ENCODE peak calls at places on chromosome 18, in five cellular contexts. T is fibroblast of lung, D is heart right ventricle, G is mucosa of descending colon, L is A549. S is an unnamed sample.

GRCh38 chr18:76494181-76494540 is 881 bp downstream of the ZNF516 start:
- DNase-seq in T (peak; percentile 45), D (no peak), G (peak; percentile 67), L (peak; percentile 21), S (peak; percentile 72)

GRCh38 chr18:32810314-32810713 is 37.5 kb upstream of the KLHL14 start:
- DNase-seq in T (no peak), D (no peak), G (no peak), L (no peak), S (no peak)

GRCh38 chr18:70322928-70323327 is 34.1 kb downstream of the SOCS6 start:
- DNase-seq in T (peak; percentile 78), D (no peak), G (no peak), L (peak; percentile 19), S (no peak)

GRCh38 chr18:59696311-59697235 is 650 bp downstream of the CCBE1 start:
- DNase-seq in T (peak; percentile 67), D (no peak), G (peak; percentile 36), L (no peak), S (peak; percentile 39)

GRCh38 chr18:75089748-75090327 is 119.1 kb downstream of the PTGR3 start:
- DNase-seq in T (no peak), D (no peak), G (no peak), L (no peak), S (no peak)

GRCh38 chr18:69469444-69469919 is 68.8 kb downstream of the DOK6 start:
- DNase-seq in T (no peak), D (no peak), G (no peak), L (peak; percentile 21), S (peak; percentile 43)

GRCh38 chr18:63322908-63323634 is 3.5 kb upstream of the BCL2 start:
- DNase-seq in T (peak; percentile 56), D (peak; percentile 74), G (no peak), L (peak; percentile 39), S (peak; percentile 32)

GRCh38 chr18:8501044-8501443 is 108.2 kb upstream of the RAB12 start:
- DNase-seq in T (no peak), D (no peak), G (no peak), L (no peak), S (no peak)

GRCh38 chr18:54086046-54086802 is 138.2 kb downstream of the MBD2 start:
- DNase-seq in T (no peak), D (no peak), G (no peak), L (no peak), S (no peak)

GRCh38 chr18:55579471-55579870 is 8.5 kb downstream of the TCF4 start:
- DNase-seq in T (no peak), D (no peak), G (no peak), L (no peak), S (no peak)

GRCh38 chr18:76484749-76485387 is 10.2 kb downstream of the ZNF516 start:
- DNase-seq in T (no peak), D (no peak), G (no peak), L (no peak), S (no peak)

GRCh38 chr18:26545335-26545734 is 3.0 kb downstream of the KCTD1 start:
- DNase-seq in T (no peak), D (no peak), G (no peak), L (no peak), S (no peak)

GRCh38 chr18:29892960-29893558 is 1149.5 kb downstream of the DSC3 start:
- DNase-seq in T (peak; percentile 2), D (no peak), G (no peak), L (no peak), S (no peak)

GRCh38 chr18:23662309-23663263 is at the start of gene ANKRD29:
- DNase-seq in T (peak; percentile 50), D (peak; percentile 32), G (peak; percentile 67), L (peak; percentile 58), S (peak; percentile 44)

GRCh38 chr18:75462178-75462832 is 34.8 kb upstream of the SMIM21 start:
- DNase-seq in T (no peak), D (peak; percentile 23), G (no peak), L (no peak), S (no peak)

GRCh38 chr18:32695534-32695933 is 77.3 kb downstream of the KLHL14 start:
- DNase-seq in T (no peak), D (no peak), G (no peak), L (no peak), S (no peak)

GRCh38 chr18:44764863-44765262 is 84.2 kb downstream of the SETBP1 start:
- DNase-seq in T (no peak), D (no peak), G (no peak), L (no peak), S (no peak)

GRCh38 chr18:24370120-24370519 is 27.5 kb downstream of the OSBPL1A start:
- DNase-seq in T (no peak), D (no peak), G (no peak), L (no peak), S (no peak)

GRCh38 chr18:12651651-12652050 is 6.3 kb downstream of the SPIRE1 start:
- DNase-seq in T (no peak), D (no peak), G (no peak), L (no peak), S (no peak)

GRCh38 chr18:9419956-9420631 is 55.2 kb upstream of the RALBP1 start:
- DNase-seq in T (peak; percentile 60), D (no peak), G (no peak), L (no peak), S (no peak)

GRCh38 chr18:9025104-9025838 is 77.2 kb upstream of the NDUFV2 start:
- DNase-seq in T (peak; percentile 78), D (no peak), G (no peak), L (peak; percentile 58), S (no peak)

GRCh38 chr18:74558096-74558495 is 23.8 kb downstream of the CNDP1 start:
- DNase-seq in T (no peak), D (no peak), G (no peak), L (no peak), S (no peak)

GRCh38 chr18:13568443-13569392 is 157.6 kb downstream of the FAM210A start:
- DNase-seq in T (no peak), D (no peak), G (no peak), L (no peak), S (no peak)

GRCh38 chr18:56139792-56140254 is 498.6 kb downstream of the TXNL1 start:
- DNase-seq in T (peak; percentile 96), D (no peak), G (no peak), L (no peak), S (no peak)

GRCh38 chr18:75697493-75697892 is 270.0 kb upstream of the SMIM21 start:
- DNase-seq in T (no peak), D (no peak), G (no peak), L (no peak), S (no peak)

GRCh38 chr18:59839241-59839640 is 60.6 kb upstream of the PMAIP1 start:
- DNase-seq in T (no peak), D (no peak), G (no peak), L (no peak), S (no peak)

GRCh38 chr18:6406075-6406909 is 8.4 kb downstream of the L3MBTL4 start:
- DNase-seq in T (peak; percentile 7), D (no peak), G (no peak), L (no peak), S (no peak)

GRCh38 chr18:6405237-6406074 is 9.3 kb downstream of the L3MBTL4 start:
- DNase-seq in T (peak; percentile 23), D (no peak), G (no peak), L (no peak), S (no peak)

GRCh38 chr18:6404834-6405233 is 9.9 kb downstream of the L3MBTL4 start:
- DNase-seq in T (no peak), D (no peak), G (no peak), L (no peak), S (no peak)

GRCh38 chr18:6397931-6398566 is 16.7 kb downstream of the L3MBTL4 start:
- DNase-seq in T (no peak), D (no peak), G (no peak), L (no peak), S (no peak)

GRCh38 chr18:6401687-6402086 is 13.0 kb downstream of the L3MBTL4 start:
- DNase-seq in T (no peak), D (no peak), G (no peak), L (no peak), S (peak; percentile 61)
- TF ChIP-seq CTCF in T (no peak), D (no peak), G (no peak), L (no peak), S (no peak)

GRCh38 chr18:21513292-21513691 is 87.2 kb downstream of the ESCO1 start:
- DNase-seq in T (peak; percentile 47), D (no peak), G (no peak), L (no peak), S (no peak)

GRCh38 chr18:21513741-21514140 is 86.8 kb downstream of the ESCO1 start:
- DNase-seq in T (no peak), D (no peak), G (no peak), L (no peak), S (no peak)

GRCh38 chr18:21505231-21505630 is 95.3 kb downstream of the ESCO1 start:
- DNase-seq in T (no peak), D (no peak), G (no peak), L (no peak), S (no peak)

GRCh38 chr18:21508302-21508701 is 92.2 kb downstream of the ESCO1 start:
- DNase-seq in T (no peak), D (no peak), G (no peak), L (no peak), S (no peak)

GRCh38 chr18:21509062-21509461 is 91.4 kb downstream of the ESCO1 start:
- DNase-seq in T (no peak), D (no peak), G (no peak), L (no peak), S (no peak)
- TF ChIP-seq CTCF in T (no peak), D (no peak), G (no peak), L (no peak), S (no peak)

GRCh38 chr18:35376742-35377695 is at the start of gene ZNF396:
- DNase-seq in T (peak; percentile 62), D (peak; percentile 84), G (peak; percentile 91), L (peak; percentile 69), S (peak; percentile 78)
- TF ChIP-seq CTCF in T (no peak), D (no peak), G (no peak), L (no peak), S (no peak)

DNA sequence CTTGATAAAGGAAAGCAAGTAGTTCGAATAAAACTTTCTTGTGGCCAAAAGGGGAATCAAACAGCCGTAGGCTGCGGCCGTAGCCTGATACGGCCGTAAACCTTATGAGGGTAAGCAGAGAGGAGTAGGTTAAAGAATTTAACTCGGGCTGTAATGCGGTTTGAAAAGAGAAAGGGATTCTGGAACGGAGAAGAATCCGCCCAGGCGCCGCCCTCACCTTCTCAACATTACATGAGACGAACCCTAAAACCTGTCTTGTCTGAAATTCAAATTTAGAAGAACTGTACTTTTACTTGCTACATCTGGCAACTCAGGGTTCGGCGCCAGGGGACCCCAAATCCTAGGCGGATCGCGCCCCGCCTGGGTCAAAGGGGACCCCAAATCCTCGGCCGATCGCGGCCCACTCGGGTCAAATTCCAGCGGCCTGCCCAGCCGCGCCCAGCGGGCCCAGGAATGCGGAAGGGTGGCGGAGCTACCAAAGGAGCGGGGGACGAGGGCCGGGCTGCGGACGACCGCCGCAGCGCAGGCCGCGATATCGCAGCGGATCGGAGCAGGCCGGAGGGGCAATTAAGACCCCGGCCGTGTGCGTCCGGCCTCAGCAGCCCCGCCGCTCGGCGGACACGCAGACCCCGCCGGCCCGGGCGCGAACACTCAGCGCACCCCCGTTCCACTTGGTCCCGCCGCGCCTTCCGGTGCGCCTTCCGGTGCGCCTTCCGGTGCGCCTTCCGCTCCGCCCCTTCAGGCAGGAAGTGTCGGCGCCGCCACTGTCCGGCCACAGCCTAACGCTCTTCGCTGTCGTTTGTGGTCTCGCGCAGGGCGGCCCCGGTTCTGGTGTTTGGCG is at the start of gene MYL12B:
- DNase-seq in T (peak; percentile 83), D (peak; percentile 85), G (peak; percentile 93), L (peak; percentile 43), S (peak; percentile 82)
- TF ChIP-seq CTCF in T (no peak), D (no peak), G (no peak), L (no peak), S (no peak)

S was measured in glutamatergic neuron.